ENCODE peak calls at places on chromosome 16, in four cellular contexts. O is stomach, Z is H1, G is AG04449. X is an unnamed sample.

GRCh38 chr16:29698484-29699323 is 19.7 kb downstream of the QPRT start:
- DNase-seq in O (no peak), Z (no peak), G (no peak), X (no peak)

GRCh38 chr16:86676216-86676800 is 98.0 kb downstream of the FOXL1 start:
- DNase-seq in O (no peak), Z (no peak), G (no peak), X (no peak)

GRCh38 chr16:47490471-47490870 is 29.3 kb downstream of the PHKB start:
- DNase-seq in O (no peak), Z (no peak), G (no peak), X (no peak)

GRCh38 chr16:78444-79145 is 570 bp downstream of the MPG start:
- DNase-seq in O (no peak), Z (no peak), G (no peak), X (no peak)

GRCh38 chr16:72244853-72245252 is 72.9 kb upstream of the PMFBP1 start:
- DNase-seq in O (no peak), Z (no peak), G (no peak), X (no peak)

GRCh38 chr16:80938035-80938927 is 68.4 kb downstream of the CMC2 start:
- DNase-seq in O (no peak), Z (no peak), G (peak), X (peak)

GRCh38 chr16:83338941-83339340 is 468.8 kb upstream of the HSBP1 start:
- DNase-seq in O (no peak), Z (no peak), G (no peak), X (no peak)

GRCh38 chr16:88533381-88533831 is 36.8 kb upstream of the ZC3H18 start:
- DNase-seq in O (no peak), Z (no peak), G (no peak), X (peak)

GRCh38 chr16:78045865-78046581 is 23.7 kb downstream of the CLEC3A start:
- DNase-seq in O (peak), Z (peak), G (no peak), X (peak)

GRCh38 chr16:73067671-73068545 is 20.0 kb upstream of the ZFHX3 start:
- DNase-seq in O (no peak), Z (no peak), G (no peak), X (no peak)

GRCh38 chr16:2149630-2150417 is 1.4 kb downstream of the RAB26 start:
- DNase-seq in O (no peak), Z (no peak), G (no peak), X (peak)

GRCh38 chr16:46949216-46949892 is 24.1 kb downstream of the DNAJA2 start:
- DNase-seq in O (peak), Z (no peak), G (no peak), X (no peak)

GRCh38 chr16:78523212-78523995 is 423.9 kb downstream of the WWOX start:
- DNase-seq in O (no peak), Z (no peak), G (no peak), X (no peak)

GRCh38 chr16:278863-279366 is 1.5 kb upstream of the ARHGDIG start:
- DNase-seq in O (peak), Z (no peak), G (no peak), X (peak)

GRCh38 chr16:64152010-64152767 is 969.7 kb downstream of the CDH11 start:
- DNase-seq in O (no peak), Z (no peak), G (no peak), X (no peak)

GRCh38 chr16:17343028-17343427 is 127.7 kb downstream of the XYLT1 start:
- DNase-seq in O (no peak), Z (no peak), G (no peak), X (no peak)

GRCh38 chr16:86031141-86031678 is 132.2 kb downstream of the IRF8 start:
- DNase-seq in O (no peak), Z (no peak), G (no peak), X (no peak)

GRCh38 chr16:87033021-87033471 is 284.1 kb downstream of the C16orf95 start:
- DNase-seq in O (no peak), Z (no peak), G (no peak), X (no peak)

GRCh38 chr16:89737341-89738071 is 16.2 kb downstream of the ZNF276 start:
- DNase-seq in O (no peak), Z (no peak), G (no peak), X (no peak)

DNA sequence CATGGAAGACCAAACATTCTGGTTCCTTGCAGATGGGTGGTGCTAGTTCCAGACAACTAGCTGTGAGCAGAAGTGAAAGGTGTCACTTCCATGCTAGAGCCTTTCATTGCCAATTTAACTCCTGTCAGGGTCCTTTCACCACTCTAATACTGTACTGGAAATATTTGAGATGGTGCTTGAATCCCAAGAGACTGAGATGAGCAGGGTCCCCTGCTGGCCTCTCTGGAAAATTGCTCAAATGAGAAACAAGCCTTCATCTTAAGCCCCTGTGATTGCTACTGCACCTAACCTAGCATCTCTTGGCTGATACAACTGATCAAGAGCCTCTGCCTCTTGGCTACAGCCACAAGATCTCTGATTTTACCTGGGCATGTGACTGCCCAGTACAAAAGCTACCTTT is 7.4 kb upstream of the VAC14 start:
- DNase-seq in O (no peak), Z (no peak), G (no peak), X (peak)
- TF ChIP-seq CTCF in O (no peak), Z (no peak), G (no peak), X (peak)

GRCh38 chr16:3983081-3983520 is 102.6 kb upstream of the CREBBP start:
- DNase-seq in O (peak), Z (peak), G (no peak), X (peak)
- TF ChIP-seq CTCF in O (peak), Z (peak), G (peak), X (peak)

GRCh38 chr16:56932588-56933265 is 785 bp downstream of the HERPUD1 start:
- DNase-seq in O (peak), Z (no peak), G (no peak), X (peak)

GRCh38 chr16:56933266-56933619 is 1.3 kb downstream of the HERPUD1 start:
- DNase-seq in O (no peak), Z (no peak), G (no peak), X (no peak)

GRCh38 chr16:56930516-56931252 is 1.3 kb upstream of the HERPUD1 start:
- DNase-seq in O (no peak), Z (no peak), G (no peak), X (no peak)

GRCh38 chr16:56931253-56931768 is 631 bp upstream of the HERPUD1 start:
- DNase-seq in O (peak), Z (no peak), G (no peak), X (peak)

GRCh38 chr16:56931769-56932587 is at the start of gene HERPUD1:
- DNase-seq in O (peak), Z (peak), G (peak), X (peak)
- TF ChIP-seq CTCF in O (no peak), Z (no peak), G (peak), X (no peak)

DNA sequence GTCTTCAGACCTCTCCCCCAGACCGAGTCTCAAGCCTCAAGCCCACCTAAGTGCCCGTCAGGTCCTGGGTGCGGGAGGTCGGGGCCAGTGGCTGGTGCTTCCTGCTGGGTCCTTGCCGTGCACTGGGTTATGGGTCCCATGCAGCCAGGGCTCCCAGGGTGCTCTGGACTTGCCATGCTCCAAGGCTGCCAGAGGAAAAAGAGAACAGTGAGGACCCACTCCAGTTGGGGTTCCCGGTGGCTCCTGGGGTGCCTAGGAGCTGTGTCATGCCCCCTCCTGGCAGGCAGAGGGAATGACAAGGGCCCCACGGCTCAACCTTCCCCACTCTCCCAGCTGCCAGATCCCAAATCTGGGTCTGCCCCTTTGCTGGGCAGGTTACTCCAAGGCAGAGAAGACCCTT is 3.8 kb downstream of the SNX20 start:
- DNase-seq in O (no peak), Z (no peak), G (no peak), X (no peak)
- TF ChIP-seq CTCF in O (no peak), Z (peak), G (peak), X (peak)

DNA sequence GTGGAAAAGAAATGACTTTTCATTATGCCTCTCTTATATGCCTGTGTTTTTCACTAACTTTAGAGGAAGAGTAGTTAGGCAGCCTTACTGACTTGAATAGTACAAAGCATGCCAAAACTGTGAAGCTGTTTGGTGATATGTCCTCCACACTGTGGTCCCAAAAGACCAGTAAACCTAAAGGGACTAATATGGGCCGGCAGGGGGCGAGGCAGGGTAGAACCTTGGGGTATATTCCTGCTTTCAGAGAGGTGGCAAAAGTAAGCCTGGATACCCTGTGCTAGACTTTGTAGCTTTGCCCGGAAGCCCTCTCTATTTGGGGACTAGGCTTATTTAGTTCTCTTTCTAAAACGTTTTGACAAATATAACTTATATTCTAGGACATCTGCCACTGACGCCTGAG is 36.5 kb upstream of the VWA3A start:
- DNase-seq in O (no peak), Z (no peak), G (no peak), X (no peak)
- TF ChIP-seq CTCF in O (no peak), Z (peak), G (no peak), X (no peak)

DNA sequence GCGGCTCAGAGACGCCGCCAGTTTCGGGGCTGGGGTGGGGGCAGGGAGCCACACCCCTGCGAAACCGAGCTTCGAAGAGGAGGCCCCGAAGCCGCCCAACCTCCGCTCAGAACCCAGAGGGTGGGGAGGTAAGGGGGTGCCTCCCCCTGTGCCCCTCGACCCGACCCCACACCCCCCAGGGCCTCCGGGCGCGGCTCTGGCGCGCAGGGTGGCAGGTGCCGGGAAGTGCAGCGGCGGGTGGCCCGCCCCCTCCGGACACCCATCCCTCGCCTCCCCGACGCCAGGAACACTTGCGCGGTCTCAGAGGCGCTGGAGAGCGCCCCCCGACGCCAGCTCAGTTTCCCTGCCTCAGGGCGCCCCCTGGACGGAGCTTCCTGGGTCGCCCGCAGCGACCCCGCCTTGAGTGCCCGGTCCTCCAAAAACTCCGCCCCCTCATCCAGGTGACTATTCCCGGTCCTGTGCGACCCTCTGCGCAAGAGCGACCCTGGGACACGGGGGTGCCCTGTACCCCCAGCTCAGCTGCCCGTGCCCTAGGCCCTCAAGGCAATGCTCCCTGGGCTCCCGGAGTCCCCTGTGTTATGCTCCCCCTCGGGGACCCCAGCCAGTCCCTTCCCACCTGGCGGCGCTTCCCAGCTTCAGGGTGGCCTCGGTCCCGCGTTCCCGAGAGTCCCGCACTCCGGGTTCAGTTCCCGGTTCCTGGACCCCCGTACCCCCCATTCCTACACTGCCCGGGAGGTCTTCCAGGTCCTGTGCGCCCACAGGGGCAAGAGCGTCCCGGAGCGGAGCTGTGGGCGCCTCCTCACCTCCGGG is 562 bp downstream of the PPL start:
- DNase-seq in O (peak), Z (no peak), G (no peak), X (no peak)
- TF ChIP-seq CTCF in O (peak), Z (peak), G (no peak), X (peak)

GRCh38 chr16:14350626-14351025 is 279.4 kb downstream of the PARN start:
- DNase-seq in O (no peak), Z (no peak), G (no peak), X (no peak)
- TF ChIP-seq CTCF in O (no peak), Z (no peak), G (no peak), X (no peak)

GRCh38 chr16:4802659-4803287 is 340 bp upstream of the ROGDI start:
- DNase-seq in O (peak), Z (peak), G (peak), X (peak)
- TF ChIP-seq CTCF in O (peak), Z (no peak), G (no peak), X (no peak)

DNA sequence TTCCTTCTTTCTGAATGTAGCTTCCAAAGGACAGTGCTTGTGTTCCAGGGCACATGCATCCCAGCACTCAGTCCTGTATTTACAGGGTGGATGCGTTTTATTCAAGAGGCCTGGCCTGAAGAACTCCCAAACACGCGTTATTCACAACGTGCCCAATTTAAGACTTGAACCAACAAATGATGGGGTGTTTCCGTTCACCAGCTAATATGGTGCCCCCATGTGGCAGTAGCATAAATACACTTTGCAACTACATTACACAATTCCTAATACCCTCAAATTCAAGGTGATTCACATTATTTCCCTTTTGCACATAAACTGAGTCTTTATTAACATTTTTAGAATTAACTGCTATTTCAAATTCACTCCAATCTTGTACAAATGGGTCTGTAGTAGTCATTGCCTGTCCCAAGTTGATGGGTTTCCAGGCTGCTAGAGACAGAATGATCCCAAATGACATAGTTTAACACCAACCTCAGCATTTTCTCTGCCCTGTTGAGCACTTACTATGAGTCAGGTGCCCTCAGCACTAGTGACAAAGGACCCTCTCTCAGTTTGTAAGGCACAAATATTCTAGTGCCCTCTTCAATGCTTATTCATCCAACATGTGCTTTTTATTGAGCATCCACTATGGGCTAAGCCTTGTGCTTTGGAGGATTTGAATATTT is 26.9 kb downstream of the HSD17B2 start:
- DNase-seq in O (no peak), Z (no peak), G (no peak), X (peak)
- TF ChIP-seq CTCF in O (peak), Z (peak), G (peak), X (peak)

GRCh38 chr16:10812352-10813122 is 6.1 kb downstream of the TVP23A start:
- DNase-seq in O (no peak), Z (no peak), G (no peak), X (no peak)
- TF ChIP-seq CTCF in O (no peak), Z (no peak), G (no peak), X (no peak)

X was measured in A673.